ENCODE peak calls at places on chromosome 18, in seven cellular contexts. Z is MM.1S, N is Panc1, V is cardiac muscle cell, T is HFFc6, I is neural crest cell, J is frontal cortex. B is an unnamed sample.

GRCh38 chr18:62331581-62332436 is 6.7 kb downstream of the TNFRSF11A start:
- DNase-seq in Z (peak), N (peak), V (peak), T (no peak), I (no peak), J (no peak), B (no peak)

GRCh38 chr18:79789091-79789891 is 8.4 kb upstream of the KCNG2 start:
- DNase-seq in Z (no peak), N (no peak), V (no peak), T (no peak), I (no peak), J (no peak), B (no peak)

GRCh38 chr18:3060667-3061580 is 48.0 kb upstream of the LPIN2 start:
- DNase-seq in Z (peak), N (no peak), V (no peak), T (no peak), I (no peak), J (no peak), B (no peak)

GRCh38 chr18:77098554-77099174 is 33.9 kb downstream of the MBP start:
- DNase-seq in Z (no peak), N (no peak), V (no peak), T (no peak), I (no peak), J (no peak), B (no peak)

GRCh38 chr18:44979813-44980212 is 299.1 kb downstream of the SETBP1 start:
- DNase-seq in Z (no peak), N (no peak), V (no peak), T (no peak), I (no peak), J (no peak), B (no peak)

GRCh38 chr18:67966224-67966623 is 449.7 kb upstream of the DSEL start:
- DNase-seq in Z (no peak), N (no peak), V (no peak), T (no peak), I (no peak), J (no peak), B (no peak)

GRCh38 chr18:52200891-52201663 is 138.9 kb upstream of the DCC start:
- DNase-seq in Z (no peak), N (no peak), V (no peak), T (no peak), I (no peak), J (no peak), B (no peak)

GRCh38 chr18:75405341-75405740 is 22.2 kb downstream of the SMIM21 start:
- DNase-seq in Z (no peak), N (no peak), V (no peak), T (peak), I (no peak), J (no peak), B (no peak)

GRCh38 chr18:10365901-10366300 is 88.5 kb upstream of the APCDD1 start:
- DNase-seq in Z (no peak), N (no peak), V (no peak), T (no peak), I (no peak), J (no peak), B (no peak)

GRCh38 chr18:58858591-58859468 is 5.8 kb upstream of the ZNF532 start:
- DNase-seq in Z (no peak), N (no peak), V (peak), T (peak), I (no peak), J (no peak), B (no peak)

GRCh38 chr18:10973579-10974260 is 175.6 kb downstream of the PIEZO2 start:
- DNase-seq in Z (no peak), N (peak), V (peak), T (no peak), I (no peak), J (no peak), B (no peak)

GRCh38 chr18:24187689-24188088 is 48.8 kb downstream of the CABYR start:
- DNase-seq in Z (no peak), N (no peak), V (no peak), T (no peak), I (no peak), J (no peak), B (no peak)

GRCh38 chr18:10419420-10420103 is 34.9 kb upstream of the APCDD1 start:
- DNase-seq in Z (no peak), N (no peak), V (peak), T (peak), I (no peak), J (no peak), B (no peak)

GRCh38 chr18:48913723-48914122 is 37.0 kb downstream of the SMAD7 start:
- DNase-seq in Z (no peak), N (no peak), V (no peak), T (no peak), I (no peak), J (no peak), B (no peak)

GRCh38 chr18:60693426-60693825 is 320.9 kb upstream of the MC4R start:
- DNase-seq in Z (no peak), N (peak), V (no peak), T (no peak), I (no peak), J (no peak), B (no peak)

GRCh38 chr18:2932247-2933181 is 80.4 kb downstream of the LPIN2 start:
- DNase-seq in Z (peak), N (peak), V (peak), T (peak), I (peak), J (peak), B (peak)

GRCh38 chr18:44733069-44733753 is 52.5 kb downstream of the SETBP1 start:
- DNase-seq in Z (no peak), N (no peak), V (peak), T (peak), I (no peak), J (no peak), B (no peak)

GRCh38 chr18:48640566-48641270 is 101.9 kb downstream of the CTIF start:
- DNase-seq in Z (no peak), N (no peak), V (no peak), T (no peak), I (no peak), J (no peak), B (no peak)

GRCh38 chr18:68494802-68495560 is 219.9 kb downstream of the TMX3 start:
- DNase-seq in Z (no peak), N (no peak), V (peak), T (peak), I (no peak), J (no peak), B (no peak)

GRCh38 chr18:34957864-34958259 is 83.4 kb upstream of the MAPRE2 start:
- DNase-seq in Z (no peak), N (no peak), V (no peak), T (no peak), I (no peak), J (no peak), B (no peak)

GRCh38 chr18:62974928-62975675 is 259.8 kb downstream of the PHLPP1 start:
- DNase-seq in Z (no peak), N (no peak), V (no peak), T (no peak), I (no peak), J (no peak), B (no peak)

GRCh38 chr18:56202567-56203136 is 435.7 kb downstream of the TXNL1 start:
- DNase-seq in Z (no peak), N (no peak), V (no peak), T (no peak), I (no peak), J (no peak), B (no peak)

GRCh38 chr18:43081396-43081795 is 34.1 kb downstream of the RIT2 start:
- DNase-seq in Z (no peak), N (no peak), V (no peak), T (no peak), I (no peak), J (no peak), B (no peak)

GRCh38 chr18:6405237-6406074 is 9.3 kb downstream of the L3MBTL4 start:
- DNase-seq in Z (no peak), N (no peak), V (peak), T (no peak), I (no peak), J (no peak), B (no peak)

GRCh38 chr18:59672125-59672769 is 25.0 kb downstream of the CCBE1 start:
- DNase-seq in Z (no peak), N (no peak), V (no peak), T (no peak), I (no peak), J (no peak), B (no peak)

GRCh38 chr18:58310517-58310916 is 266.5 kb downstream of the NEDD4L start:
- DNase-seq in Z (no peak), N (no peak), V (no peak), T (no peak), I (no peak), J (no peak), B (no peak)

GRCh38 chr18:55783921-55784320 is 195.9 kb upstream of the TCF4 start:
- DNase-seq in Z (no peak), N (no peak), V (no peak), T (no peak), I (no peak), J (no peak), B (no peak)

GRCh38 chr18:11553098-11553940 is 56.1 kb upstream of the SLC35G4 start:
- DNase-seq in Z (peak), N (peak), V (peak), T (peak), I (peak), J (peak), B (peak)

GRCh38 chr18:8261651-8262091 is 347.6 kb upstream of the RAB12 start:
- DNase-seq in Z (no peak), N (no peak), V (no peak), T (no peak), I (no peak), J (no peak), B (no peak)

GRCh38 chr18:62741118-62741566 is 25.8 kb downstream of the PHLPP1 start:
- DNase-seq in Z (no peak), N (no peak), V (peak), T (no peak), I (no peak), J (no peak), B (no peak)

GRCh38 chr18:22847867-22848451 is 85.2 kb upstream of the RBBP8 start:
- DNase-seq in Z (no peak), N (no peak), V (no peak), T (no peak), I (no peak), J (no peak), B (no peak)

B was measured in NCI-H1930.